ENCODE peak calls at places on chromosomes 1 and 21, in four cellular contexts. R is osteocyte, G is ascending aorta, J is RWPE1. C is an unnamed sample.

GRCh38 chr1:236685917-236686814 is at the start of gene ACTN2:
- DNase-seq in R (peak; percentile 85), G (no peak), J (peak; percentile 55), C (peak; percentile 66)

GRCh38 chr1:156004843-156005593 is 15.7 kb downstream of the SSR2 start:
- DNase-seq in R (no peak), G (no peak), J (no peak), C (no peak)

GRCh38 chr1:35202048-35202719 is 9.2 kb upstream of the SFPQ start:
- DNase-seq in R (peak; percentile 89), G (no peak), J (peak; percentile 74), C (peak; percentile 72)

GRCh38 chr21:26952274-26953066 is 14.4 kb downstream of the ADAMTS5 start:
- DNase-seq in R (no peak), G (no peak), J (no peak), C (no peak)

GRCh38 chr1:11507309-11507708 is 28.4 kb downstream of the DISP3 start:
- DNase-seq in R (no peak), G (no peak), J (no peak), C (no peak)

GRCh38 chr1:38129971-38130370 is 83.4 kb upstream of the POU3F1 start:
- DNase-seq in R (no peak), G (no peak), J (no peak), C (no peak)

GRCh38 chr21:42918291-42918690 is 7.1 kb downstream of the ERVH48-1 start:
- DNase-seq in R (no peak), G (no peak), J (no peak), C (no peak)

GRCh38 chr1:66283583-66284041 is 250.3 kb upstream of the SGIP1 start:
- DNase-seq in R (no peak), G (no peak), J (peak; percentile 17), C (peak; percentile 37)

GRCh38 chr1:45205000-45205909 is 1.1 kb downstream of the ZSWIM5 start:
- DNase-seq in R (no peak), G (no peak), J (peak; percentile 18), C (no peak)

GRCh38 chr21:21806711-21807597 is 808.7 kb downstream of the NCAM2 start:
- DNase-seq in R (no peak), G (no peak), J (no peak), C (no peak)

GRCh38 chr1:241551759-241552638 is 19.8 kb downstream of the KMO start:
- DNase-seq in R (no peak), G (no peak), J (no peak), C (peak; percentile 51)

GRCh38 chr1:182611787-182612186 is 7.6 kb upstream of the RGS16 start:
- DNase-seq in R (no peak), G (no peak), J (no peak), C (no peak)

GRCh38 chr1:63817152-63817667 is 43.4 kb downstream of the ROR1 start:
- DNase-seq in R (no peak), G (no peak), J (no peak), C (no peak)

GRCh38 chr1:168430348-168430747 is 113.4 kb downstream of the XCL2 start:
- DNase-seq in R (no peak), G (no peak), J (no peak), C (no peak)

GRCh38 chr1:176949033-176949662 is 215.4 kb downstream of the ASTN1 start:
- DNase-seq in R (no peak), G (no peak), J (peak; percentile 20), C (peak; percentile 40)

GRCh38 chr21:35020902-35021301 is 28.2 kb downstream of the RUNX1 start:
- DNase-seq in R (no peak), G (no peak), J (no peak), C (no peak)

DNA sequence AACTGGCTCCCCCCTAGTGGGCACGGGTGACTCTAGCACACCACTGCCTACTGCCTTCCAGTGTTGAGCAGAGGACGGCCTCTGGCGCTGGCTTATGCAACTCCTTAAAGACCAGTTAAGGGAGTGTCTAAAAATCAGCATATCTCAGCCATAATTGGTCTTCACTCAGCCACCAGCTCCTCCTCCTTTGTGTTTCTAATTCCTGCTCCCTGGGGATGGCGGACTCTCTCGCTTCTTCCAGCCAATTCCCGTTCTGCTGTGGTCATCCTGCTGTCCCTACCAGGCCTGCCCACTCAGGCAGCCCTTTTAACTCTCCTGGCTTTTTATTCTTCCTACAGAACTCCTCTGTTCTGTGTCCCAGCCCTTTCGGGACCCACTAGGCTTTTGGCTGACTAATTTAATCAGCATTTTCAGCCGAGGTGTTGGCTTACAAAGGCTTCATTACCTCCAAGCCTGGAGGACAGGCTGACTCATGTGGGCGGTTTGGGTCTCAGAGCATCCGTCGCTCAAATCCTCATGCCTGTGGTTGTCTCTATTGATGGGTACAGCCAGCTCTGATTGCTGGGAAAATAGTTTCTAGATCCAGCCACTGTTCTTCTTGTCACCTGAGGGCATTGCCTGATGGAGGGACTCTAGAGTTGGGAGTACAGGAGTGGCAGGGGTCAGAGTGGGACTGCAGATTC is 332.5 kb downstream of the CAMTA1 start:
- DNase-seq in R (no peak), G (no peak), J (peak; percentile 80), C (no peak)
- TF ChIP-seq CTCF in R (peak; percentile 53), G (no peak), J (no peak), C (no peak)

GRCh38 chr1:198774418-198774817 is 135.6 kb downstream of the PTPRC start:
- DNase-seq in R (no peak), G (no peak), J (no peak), C (no peak)

GRCh38 chr1:198772626-198773025 is 133.8 kb downstream of the PTPRC start:
- DNase-seq in R (no peak), G (no peak), J (no peak), C (no peak)

GRCh38 chr1:198773030-198773429 is 134.2 kb downstream of the PTPRC start:
- DNase-seq in R (no peak), G (no peak), J (no peak), C (no peak)

GRCh38 chr1:198775606-198776005 is 136.8 kb downstream of the PTPRC start:
- DNase-seq in R (no peak), G (no peak), J (no peak), C (no peak)

GRCh38 chr1:198771562-198772153 is 132.8 kb downstream of the PTPRC start:
- DNase-seq in R (no peak), G (no peak), J (peak; percentile 71), C (peak; percentile 11)
- TF ChIP-seq CTCF in R (peak; percentile 76), G (no peak), J (peak; percentile 33), C (peak; percentile 40)

GRCh38 chr1:160999376-160999775 is 21.6 kb downstream of the F11R start:
- DNase-seq in R (no peak), G (no peak), J (no peak), C (no peak)

GRCh38 chr1:160996195-160996594 is 24.8 kb downstream of the F11R start:
- DNase-seq in R (no peak), G (no peak), J (peak; percentile 82), C (no peak)

GRCh38 chr1:160997323-160998038 is 23.5 kb downstream of the F11R start:
- DNase-seq in R (no peak), G (no peak), J (peak; percentile 57), C (peak; percentile 66)

DNA sequence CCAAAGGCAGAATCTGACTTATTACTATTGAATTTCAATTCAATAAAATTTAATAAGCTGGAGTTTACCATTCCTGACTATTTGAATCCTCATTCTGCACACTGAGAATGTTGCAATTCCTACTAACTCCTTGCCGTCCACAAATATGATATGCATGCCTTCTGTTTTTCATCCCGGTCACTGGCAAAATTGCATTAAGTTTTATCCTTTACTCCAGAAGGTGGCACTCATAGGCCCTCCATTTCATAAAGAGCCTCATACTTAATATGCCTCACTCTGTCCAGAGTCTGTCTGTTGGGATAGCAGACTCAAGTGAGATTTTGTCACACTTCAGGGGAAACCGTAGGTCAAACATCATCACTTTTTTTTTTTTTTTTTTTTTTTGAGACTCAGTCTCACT is 27.4 kb downstream of the F11R start:
- DNase-seq in R (no peak), G (no peak), J (peak; percentile 36), C (no peak)
- TF ChIP-seq CTCF in R (peak; percentile 59), G (no peak), J (peak; percentile 41), C (no peak)

DNA sequence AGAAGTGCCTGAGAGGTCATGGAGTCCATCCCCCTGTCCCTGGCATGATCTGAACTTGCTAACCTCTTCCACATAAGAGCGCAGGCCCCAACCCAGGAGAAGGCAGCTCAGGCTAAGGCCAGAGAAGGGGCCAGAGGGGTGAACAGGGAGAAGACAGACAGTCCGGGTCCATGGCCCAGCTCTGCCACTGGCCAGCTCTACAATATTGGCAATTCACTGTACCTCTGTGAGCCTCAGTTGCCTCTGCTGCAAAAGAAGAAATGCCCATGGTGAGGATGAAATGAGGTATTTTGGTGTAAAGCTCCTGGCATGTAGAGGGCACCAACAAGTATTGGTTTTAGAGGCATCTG is 72.2 kb downstream of the CAMK2N1 start:
- DNase-seq in R (no peak), G (no peak), J (no peak), C (no peak)
- TF ChIP-seq CTCF in R (no peak), G (no peak), J (no peak), C (no peak)

GRCh38 chr1:231091853-231092301 is 51.8 kb upstream of the FAM89A start:
- DNase-seq in R (no peak), G (no peak), J (no peak), C (peak; percentile 35)
- TF ChIP-seq CTCF in R (peak; percentile 53), G (no peak), J (no peak), C (peak; percentile 45)

GRCh38 chr1:154973344-154974085 is 966 bp upstream of the CKS1B start:
- DNase-seq in R (peak; percentile 97), G (peak; percentile 92), J (peak; percentile 84), C (peak; percentile 88)
- TF ChIP-seq CTCF in R (peak; percentile 35), G (no peak), J (no peak), C (no peak)

GRCh38 chr1:24861821-24862727 is 68.0 kb downstream of the RUNX3 start:
- DNase-seq in R (peak; percentile 71), G (no peak), J (no peak), C (no peak)
- TF ChIP-seq CTCF in R (no peak), G (no peak), J (no peak), C (no peak)

C was measured in GM10248.